ENCODE peak calls at places on chromosome 19, in four cellular contexts. F, C, N and S are unnamed samples.

GRCh38 chr19:45593520-45593919 is 8.5 kb downstream of the GPR4 start:
- DNase-seq in C (no peak), N (no peak), F (no peak), S (no peak)

GRCh38 chr19:8607386-8607785 is 3.1 kb downstream of the ADAMTS10 start:
- DNase-seq in F (no peak), C (no peak), N (no peak), S (no peak)

GRCh38 chr19:541699-542098 is 2.2 kb upstream of the GZMM start:
- DNase-seq in F (no peak), N (no peak), C (no peak), S (no peak)

GRCh38 chr19:52494518-52494917 is 33.0 kb upstream of the ZNF808 start:
- DNase-seq in N (no peak), C (no peak), F (no peak), S (no peak)

GRCh38 chr19:38729653-38730469 is 14.4 kb downstream of the CAPN12 start:
- DNase-seq in N (peak; percentile 57), F (no peak), C (peak; percentile 87), S (peak; percentile 54)

GRCh38 chr19:51365211-51366049 is 758 bp downstream of the ETFB start:
- DNase-seq in N (peak; percentile 95), F (no peak), C (peak; percentile 70), S (no peak)

GRCh38 chr19:4594199-4594598 is 34.7 kb upstream of the SEMA6B start:
- DNase-seq in N (no peak), F (no peak), C (no peak), S (no peak)

GRCh38 chr19:55156202-55157063 is 1.1 kb downstream of the TNNI3 start:
- DNase-seq in N (peak; percentile 64), F (no peak), C (peak; percentile 91), S (peak; percentile 99)

GRCh38 chr19:6030214-6030507 is 52.2 kb upstream of the RANBP3 start:
- DNase-seq in F (no peak), N (no peak), C (no peak), S (no peak)

GRCh38 chr19:46784262-46785053 is 3.9 kb downstream of the SLC1A5 start:
- DNase-seq in N (peak; percentile 80), F (peak; percentile 62), C (peak; percentile 91), S (peak; percentile 69)

GRCh38 chr19:38317104-38317612 is 1.4 kb upstream of the YIF1B start:
- DNase-seq in C (peak; percentile 97), F (no peak), N (no peak), S (no peak)

GRCh38 chr19:4991538-4991937 is 22.6 kb downstream of the KDM4B start:
- DNase-seq in C (no peak), F (no peak), N (no peak), S (no peak)

GRCh38 chr19:53951436-53951835 is 11.3 kb upstream of the CACNG8 start:
- DNase-seq in C (no peak), N (no peak), F (no peak), S (no peak)

GRCh38 chr19:48852292-48852691 is 16.0 kb upstream of the HSD17B14 start:
- DNase-seq in N (no peak), C (no peak), F (no peak), S (no peak)

GRCh38 chr19:39515551-39516191 is 732 bp downstream of the SELENOV start:
- DNase-seq in N (no peak), F (no peak), C (no peak), S (no peak)

GRCh38 chr19:20964798-20965197 is 41.7 kb downstream of the ZNF85 start:
- DNase-seq in F (no peak), C (peak; percentile 2), N (peak; percentile 13), S (peak; percentile 5)

GRCh38 chr19:584240-585001 is 5.3 kb upstream of the HCN2 start:
- DNase-seq in N (no peak), C (peak; percentile 69), F (no peak), S (peak; percentile 94)

GRCh38 chr19:45657520-45658163 is 10.4 kb upstream of the GIPR start:
- DNase-seq in F (no peak), N (peak; percentile 47), C (no peak), S (no peak)

GRCh38 chr19:441213-441823 is 19.5 kb downstream of the SHC2 start:
- DNase-seq in C (no peak), N (no peak), F (no peak), S (no peak)

GRCh38 chr19:18644144-18645034 is 7.6 kb downstream of the KLHL26 start:
- DNase-seq in N (no peak), F (no peak), C (peak; percentile 34), S (no peak)

GRCh38 chr19:18780631-18781030 is 10.5 kb downstream of the COMP start:
- DNase-seq in N (no peak), F (no peak), C (no peak), S (no peak)

GRCh38 chr19:56162258-56162657 is 13.6 kb upstream of the GALP start:
- DNase-seq in F (no peak), N (no peak), C (peak; percentile 56), S (no peak)

GRCh38 chr19:18612772-18613588 is at the start of gene TMEM59L:
- DNase-seq in C (no peak), F (no peak), N (no peak), S (peak; percentile 82)

GRCh38 chr19:5434351-5434917 is 20.8 kb upstream of the ZNRF4 start:
- DNase-seq in F (no peak), C (peak; percentile 75), N (no peak), S (no peak)

GRCh38 chr19:39001016-39001415 is 25.5 kb upstream of the FBXO17 start:
- DNase-seq in F (no peak), N (no peak), C (no peak), S (no peak)

GRCh38 chr19:46860846-46861690 is at the start of gene ARHGAP35:
- DNase-seq in N (no peak), C (peak; percentile 94), F (no peak), S (peak; percentile 77)

GRCh38 chr19:48348737-48349136 is 15.0 kb downstream of the TMEM143 start:
- DNase-seq in C (no peak), F (no peak), N (no peak), S (no peak)

GRCh38 chr19:48683349-48683748 is 10.5 kb upstream of the NTN5 start:
- DNase-seq in C (no peak), F (no peak), N (no peak), S (no peak)

GRCh38 chr19:53883231-53883661 is 1.2 kb downstream of the PRKCG start:
- DNase-seq in F (no peak), N (no peak), C (no peak), S (peak; percentile 70)

GRCh38 chr19:17526922-17527321 is 15.5 kb downstream of the PGLS start:
- DNase-seq in F (peak; percentile 44), C (no peak), N (no peak), S (no peak)
- TF ChIP-seq BRCA1 in F (no peak), C (no peak), N (no peak), S (no peak)

GRCh38 chr19:13043285-13043684 is 48.0 kb downstream of the NFIX start:
- DNase-seq in N (no peak), F (no peak), C (no peak), S (no peak)

GRCh38 chr19:13047374-13047773 is 52.1 kb downstream of the NFIX start:
- DNase-seq in C (no peak), N (no peak), F (no peak), S (no peak)

GRCh38 chr19:13042443-13043130 is 47.3 kb downstream of the NFIX start:
- DNase-seq in N (no peak), F (no peak), C (no peak), S (no peak)

GRCh38 chr19:13045812-13046211 is 50.5 kb downstream of the NFIX start:
- DNase-seq in N (no peak), F (no peak), C (no peak), S (no peak)

GRCh38 chr19:13044160-13044853 is 49.0 kb downstream of the NFIX start:
- DNase-seq in C (no peak), F (no peak), N (no peak), S (no peak)
- TF ChIP-seq BRCA1 in C (no peak), F (no peak), N (no peak), S (no peak)

DNA sequence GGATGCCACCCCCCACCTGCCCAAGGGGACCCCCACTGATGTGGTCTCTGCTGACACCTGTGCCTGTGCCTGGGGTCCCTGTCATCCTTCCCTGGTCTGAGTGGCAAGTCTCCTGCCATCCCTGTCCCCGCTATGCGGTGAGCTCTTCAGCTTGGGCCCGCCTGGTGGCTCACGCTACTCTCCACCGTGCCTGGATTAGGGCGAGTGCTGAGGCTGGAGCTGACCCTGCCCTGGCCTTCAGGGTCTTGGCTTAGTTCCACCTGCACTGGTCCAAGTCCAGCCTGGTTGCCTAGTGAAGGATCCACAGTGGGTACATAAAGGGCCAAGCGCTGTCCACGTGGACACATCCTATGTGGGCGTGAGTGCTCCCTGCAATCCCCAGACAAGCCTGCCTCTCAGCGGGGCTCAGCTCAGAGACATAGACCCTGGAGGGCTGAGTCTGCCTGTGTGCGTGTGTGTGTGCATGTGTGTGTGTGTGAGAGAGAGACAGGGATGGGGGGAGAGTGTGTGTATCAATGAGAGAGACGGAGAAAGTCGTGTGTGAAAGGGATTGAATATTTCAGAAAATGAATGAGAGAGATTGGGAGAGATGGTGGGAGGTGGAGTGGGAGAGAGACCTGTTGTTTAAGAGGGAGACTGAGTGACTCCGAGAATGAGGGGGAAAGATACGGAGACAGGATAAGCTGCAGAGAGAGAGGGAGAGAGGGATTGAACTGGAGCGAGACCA is 22.2 kb downstream of the WTIP start:
- DNase-seq in C (no peak), N (no peak), F (no peak), S (peak; percentile 28)
- TF ChIP-seq BRCA1 in C (no peak), N (no peak), F (no peak), S (no peak)

GRCh38 chr19:3285647-3286176 is 61.3 kb downstream of the CELF5 start:
- DNase-seq in N (peak; percentile 59), F (no peak), C (no peak), S (no peak)
- TF ChIP-seq BRCA1 in N (no peak), F (no peak), C (no peak), S (no peak)

GRCh38 chr19:2049741-2050348 is 1.2 kb downstream of the MKNK2 start:
- DNase-seq in N (peak; percentile 75), F (no peak), C (peak; percentile 62), S (no peak)

GRCh38 chr19:2051771-2052704 is 994 bp upstream of the MKNK2 start:
- DNase-seq in C (no peak), N (no peak), F (peak; percentile 72), S (no peak)

GRCh38 chr19:2048959-2049740 is 1.9 kb downstream of the MKNK2 start:
- DNase-seq in N (no peak), F (no peak), C (no peak), S (no peak)

GRCh38 chr19:2050349-2050990 is 574 bp downstream of the MKNK2 start:
- DNase-seq in C (no peak), N (no peak), F (no peak), S (no peak)

GRCh38 chr19:2050991-2051770 is at the start of gene MKNK2:
- DNase-seq in C (peak; percentile 91), F (no peak), N (peak; percentile 64), S (peak; percentile 99)
- TF ChIP-seq BRCA1 in C (peak; percentile 57), F (no peak), N (no peak), S (no peak)

DNA sequence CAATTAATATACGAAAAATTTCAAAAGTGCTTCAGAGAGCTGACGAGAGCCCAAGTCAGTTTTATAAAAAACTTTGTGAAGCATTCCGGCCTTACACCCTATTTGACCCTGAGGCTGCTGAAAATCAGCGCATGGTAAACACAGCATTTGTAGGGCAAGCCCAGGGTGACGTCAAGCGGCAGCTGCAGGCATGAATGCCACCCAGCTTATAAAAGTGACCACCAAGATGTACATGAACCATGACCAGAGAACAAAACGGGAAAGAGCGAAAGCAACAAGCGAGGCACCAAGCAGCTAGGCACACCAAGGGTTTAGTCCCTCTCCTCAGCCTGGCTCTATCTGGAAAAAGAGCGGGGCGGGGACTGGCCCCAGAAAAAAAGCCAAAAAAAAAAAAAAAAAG is 6.0 kb downstream of the SIGLEC11 start:
- DNase-seq in N (no peak), F (no peak), C (no peak), S (no peak)
- TF ChIP-seq BRCA1 in N (no peak), F (no peak), C (no peak), S (no peak)

GRCh38 chr19:16052353-16052752 is 23.9 kb upstream of the TPM4 start:
- DNase-seq in C (no peak), N (no peak), F (no peak), S (no peak)
- TF ChIP-seq BRCA1 in C (no peak), N (no peak), F (no peak), S (no peak)